ENCODE peak calls at places on chromosomes 5 and 9, in four cellular contexts. T, W, U and H are unnamed samples. For H3K4me1 and H3K9me3, the result is how much of the 10 kb centered on the place peaks cover.

GRCh38 chr5:92644271-92644886 is 936.6 kb downstream of the NR2F1-AS1 start:
- DNase-seq in T (no peak), W (no peak), U (no peak), H (no peak)

GRCh38 chr5:104344809-104345512 is 782.4 kb upstream of the NUDT12 start:
- DNase-seq in T (no peak), W (no peak), U (no peak), H (no peak)

GRCh38 chr9:33109097-33109496 is 32.6 kb upstream of the SMU1 start:
- DNase-seq in T (no peak), W (no peak), U (no peak), H (no peak)

GRCh38 chr9:76557674-76558073 is 98.7 kb downstream of the GCNT1 start:
- DNase-seq in T (no peak), W (no peak), U (no peak), H (no peak)

GRCh38 chr5:65651144-65651543 is 26.3 kb downstream of the SHLD3 start:
- DNase-seq in T (no peak), W (no peak), U (no peak), H (no peak)

GRCh38 chr5:179765400-179765799 is 28.4 kb upstream of the LTC4S start:
- DNase-seq in T (peak), W (no peak), U (no peak), H (peak)

GRCh38 chr5:33711094-33711670 is 180.6 kb downstream of the ADAMTS12 start:
- DNase-seq in T (no peak), W (no peak), U (no peak), H (peak)

GRCh38 chr5:168681556-168682183 is 102.5 kb upstream of the PANK3 start:
- DNase-seq in T (peak), W (no peak), U (peak), H (peak)

GRCh38 chr5:82149434-82149833 is 128.7 kb downstream of the RPS23 start:
- DNase-seq in T (no peak), W (no peak), U (no peak), H (no peak)

GRCh38 chr9:28105001-28105400 is 531.7 kb upstream of the C9orf72 start:
- DNase-seq in T (no peak), W (no peak), U (no peak), H (no peak)

DNA sequence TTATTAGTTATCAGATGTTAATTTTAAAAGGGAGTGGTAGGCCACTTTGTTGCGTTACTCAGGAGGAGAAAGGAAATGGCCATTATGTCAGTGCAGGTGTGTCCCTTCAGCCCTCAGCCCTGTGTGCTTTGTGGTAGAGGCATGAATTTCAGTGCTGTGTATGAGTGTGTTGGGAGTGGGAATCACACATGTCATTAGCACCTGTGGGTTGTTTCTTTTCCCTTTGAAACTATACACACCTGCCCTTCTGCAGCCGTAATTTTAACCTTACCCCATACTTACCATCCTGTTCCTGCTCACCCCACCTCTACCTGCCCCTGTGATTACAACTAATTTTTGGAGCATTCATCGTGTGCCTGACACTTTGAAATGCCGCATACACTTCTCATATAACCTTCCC is 156.4 kb downstream of the ARHGAP26 start:
- DNase-seq in T (no peak), W (no peak), U (no peak), H (no peak)
- H3K27ac ChIP-seq in T (peak), W (no peak), U (no peak), H (peak)

GRCh38 chr5:133934822-133935793 is 33.3 kb downstream of the C5orf15 start:
- DNase-seq in T (no peak), W (no peak), U (no peak), H (no peak)
- H3K4me1 ChIP-seq in T (under half), W (under half), U (under half), H (under half)

GRCh38 chr5:88193896-88194295 is 74.7 kb downstream of the TMEM161B start:
- DNase-seq in T (no peak), W (no peak), U (no peak), H (no peak)

GRCh38 chr5:88188458-88189132 is 80.0 kb downstream of the TMEM161B start:
- DNase-seq in T (no peak), W (no peak), U (no peak), H (no peak)

GRCh38 chr5:88190106-88190834 is 78.4 kb downstream of the TMEM161B start:
- DNase-seq in T (no peak), W (no peak), U (no peak), H (no peak)
- H3K9me3 ChIP-seq in T (under half), W (under half), U (under half), H (under half)

DNA sequence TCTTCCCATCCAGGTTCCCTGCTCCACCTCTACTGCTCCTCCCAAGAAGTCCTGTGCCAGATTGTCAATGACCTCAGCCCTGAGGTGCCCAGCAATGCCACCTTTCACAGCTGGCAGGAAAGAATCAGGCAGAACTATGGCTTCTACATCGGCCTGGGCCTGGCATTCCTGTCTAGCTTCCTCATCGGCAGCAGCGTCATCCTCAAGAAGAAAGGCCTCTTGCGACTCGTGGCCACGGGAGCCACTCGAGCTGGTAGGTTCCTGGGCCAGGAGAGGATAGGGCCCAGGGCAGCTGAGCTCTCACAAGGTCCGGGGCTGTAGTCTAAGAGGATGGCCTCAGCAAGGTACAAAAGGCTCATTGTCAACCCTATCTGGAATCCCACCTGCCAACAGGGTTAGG is 3.1 kb downstream of the NIPAL4 start:
- DNase-seq in T (no peak), W (no peak), U (no peak), H (no peak)
- H3K27ac ChIP-seq in T (no peak), W (no peak), U (no peak), H (no peak)

GRCh38 chr5:51203598-51203997 is 179.7 kb upstream of the ISL1 start:
- DNase-seq in T (no peak), W (no peak), U (no peak), H (no peak)
- H3K4me1 ChIP-seq in T (under half), W (under half), U (under half), H (under half)

DNA sequence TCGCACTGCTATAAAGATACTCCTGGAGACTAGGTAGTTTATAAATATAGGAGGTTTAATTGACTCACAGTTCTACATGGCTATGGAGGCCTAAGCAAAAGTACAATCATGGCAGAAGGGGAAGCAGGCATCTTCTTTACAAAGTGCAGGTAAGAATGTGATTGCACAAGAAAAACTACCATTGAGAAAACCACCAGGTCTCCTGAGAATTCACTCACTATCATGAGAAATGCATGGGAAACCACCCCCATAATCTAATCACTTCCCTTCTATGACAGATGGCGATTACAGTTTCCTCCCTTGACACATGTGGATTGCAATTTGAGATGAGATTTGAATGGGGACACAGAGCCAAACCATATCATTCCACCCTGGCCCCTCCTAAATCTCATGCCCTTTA is 121.2 kb upstream of the ST8SIA4 start:
- DNase-seq in T (no peak), W (no peak), U (no peak), H (no peak)
- H3K9me3 ChIP-seq in T (under half), W (under half), U (under half), H (under half)

DNA sequence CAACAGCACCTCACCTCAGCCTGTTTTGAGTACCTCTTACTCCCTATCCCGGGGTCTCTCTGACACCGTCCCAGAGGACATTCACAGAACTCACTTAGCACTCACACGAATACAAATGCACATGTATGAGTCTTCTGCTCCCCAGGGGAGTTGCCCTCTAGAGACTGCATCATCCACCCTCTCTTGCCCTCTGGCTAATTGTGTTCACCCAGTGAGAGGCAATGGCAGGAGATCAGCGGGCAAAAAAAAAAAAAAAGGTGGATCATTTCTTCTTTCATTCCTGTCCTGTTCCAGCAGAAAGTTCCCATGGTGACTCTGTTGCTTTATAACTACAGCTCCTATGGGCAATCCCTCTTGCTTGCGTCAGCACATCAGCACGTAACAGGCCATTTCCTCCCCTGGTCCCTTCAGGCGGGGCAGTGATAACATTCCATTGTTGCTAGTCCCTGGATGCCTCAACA is 23.6 kb upstream of the SNX2 start:
- DNase-seq in T (no peak), W (no peak), U (no peak), H (no peak)
- H3K27ac ChIP-seq in T (no peak), W (no peak), U (no peak), H (no peak)